ENCODE peak calls at places on chromosome 20, in six cellular contexts. Q is esophagus squamous epithelium, E is spleen, L is MM.1S, S is mucosa of descending colon, V is psoas muscle. M is an unnamed sample.

GRCh38 chr20:16129411-16129810 is 443.8 kb downstream of the KIF16B start:
- DNase-seq in Q (no peak), E (no peak), L (no peak), S (no peak), V (no peak), M (no peak)

GRCh38 chr20:2237059-2237458 is 58.7 kb upstream of the TGM3 start:
- DNase-seq in Q (no peak), E (peak; percentile 80), L (no peak), S (peak; percentile 64), V (peak; percentile 67), M (no peak)

GRCh38 chr20:52242237-52243230 is 51.0 kb upstream of the ZFP64 start:
- DNase-seq in Q (no peak), E (no peak), L (peak; percentile 63), S (no peak), V (no peak), M (no peak)

GRCh38 chr20:62889871-62890270 is 28.2 kb upstream of the TCFL5 start:
- DNase-seq in Q (no peak), E (no peak), L (no peak), S (no peak), V (no peak), M (no peak)

GRCh38 chr20:57383447-57384347 is 7.5 kb upstream of the RBM38 start:
- DNase-seq in Q (no peak), E (peak; percentile 46), L (peak; percentile 67), S (peak; percentile 69), V (no peak), M (no peak)

GRCh38 chr20:49893242-49894072 is 21.9 kb downstream of the SPATA2 start:
- DNase-seq in Q (no peak), E (peak; percentile 42), L (no peak), S (no peak), V (no peak), M (no peak)

GRCh38 chr20:50085481-50086365 is 27.2 kb downstream of the UBE2V1 start:
- DNase-seq in Q (no peak), E (no peak), L (peak; percentile 45), S (no peak), V (no peak), M (peak; percentile 72)

GRCh38 chr20:31967830-31968249 is at the start of gene XKR7:
- DNase-seq in Q (no peak), E (peak; percentile 77), L (no peak), S (no peak), V (no peak), M (peak; percentile 64)

GRCh38 chr20:55567826-55568225 is 437.5 kb downstream of the CBLN4 start:
- DNase-seq in Q (no peak), E (no peak), L (no peak), S (no peak), V (no peak), M (no peak)

GRCh38 chr20:878511-879307 is 37.4 kb downstream of the ANGPT4 start:
- DNase-seq in Q (no peak), E (peak; percentile 18), L (peak; percentile 34), S (no peak), V (no peak), M (no peak)

GRCh38 chr20:1184638-1185315 is at the start of gene TMEM74B:
- DNase-seq in Q (no peak), E (no peak), L (no peak), S (no peak), V (no peak), M (no peak)

GRCh38 chr20:31674895-31675827 is 37.4 kb downstream of the COX4I2 start:
- DNase-seq in Q (no peak), E (peak; percentile 91), L (peak; percentile 60), S (peak; percentile 50), V (peak; percentile 67), M (peak; percentile 55)

GRCh38 chr20:53865905-53866786 is 204.2 kb downstream of the BCAS1 start:
- DNase-seq in Q (no peak), E (no peak), L (no peak), S (peak; percentile 61), V (no peak), M (peak; percentile 59)

DNA sequence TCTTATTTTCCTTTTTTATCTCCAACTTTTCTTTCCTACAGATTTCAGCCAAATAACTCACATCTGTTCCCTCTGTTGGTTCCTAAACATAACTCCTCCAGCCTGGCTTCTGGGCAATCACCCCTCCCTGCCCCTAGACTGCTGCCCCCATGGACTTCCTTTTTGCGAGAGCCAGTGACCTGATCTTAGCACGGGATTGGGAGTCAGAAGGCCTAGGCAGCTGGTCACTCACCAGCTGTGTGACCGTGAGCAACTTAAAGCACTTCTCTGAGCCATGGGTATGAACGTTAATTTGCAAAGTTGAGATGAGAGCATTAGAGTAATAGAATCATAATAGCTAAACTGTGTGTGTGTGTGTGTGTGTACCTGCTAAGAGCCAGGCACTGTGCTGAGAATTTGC is 4.5 kb upstream of the MMP9 start:
- DNase-seq in Q (no peak), E (no peak), L (no peak), S (no peak), V (peak; percentile 17), M (no peak)
- H3K4me1 ChIP-seq in Q (no peaks in the 10 kb centered on the region), E (peaks cover 66% of the 10 kb centered on the region), L (peaks cover 10% of the 10 kb centered on the region), S (no peaks in the 10 kb centered on the region), V (no peaks in the 10 kb centered on the region), M (no peaks in the 10 kb centered on the region)

GRCh38 chr20:61599061-61599930 is 347.2 kb downstream of the CDH4 start:
- DNase-seq in Q (no peak), E (no peak), L (no peak), S (no peak), V (no peak), M (no peak)
- TF ChIP-seq CTCF in Q (no peak), E (no peak), L (peak; percentile 16), S (no peak), V (no peak), M (no peak)

DNA sequence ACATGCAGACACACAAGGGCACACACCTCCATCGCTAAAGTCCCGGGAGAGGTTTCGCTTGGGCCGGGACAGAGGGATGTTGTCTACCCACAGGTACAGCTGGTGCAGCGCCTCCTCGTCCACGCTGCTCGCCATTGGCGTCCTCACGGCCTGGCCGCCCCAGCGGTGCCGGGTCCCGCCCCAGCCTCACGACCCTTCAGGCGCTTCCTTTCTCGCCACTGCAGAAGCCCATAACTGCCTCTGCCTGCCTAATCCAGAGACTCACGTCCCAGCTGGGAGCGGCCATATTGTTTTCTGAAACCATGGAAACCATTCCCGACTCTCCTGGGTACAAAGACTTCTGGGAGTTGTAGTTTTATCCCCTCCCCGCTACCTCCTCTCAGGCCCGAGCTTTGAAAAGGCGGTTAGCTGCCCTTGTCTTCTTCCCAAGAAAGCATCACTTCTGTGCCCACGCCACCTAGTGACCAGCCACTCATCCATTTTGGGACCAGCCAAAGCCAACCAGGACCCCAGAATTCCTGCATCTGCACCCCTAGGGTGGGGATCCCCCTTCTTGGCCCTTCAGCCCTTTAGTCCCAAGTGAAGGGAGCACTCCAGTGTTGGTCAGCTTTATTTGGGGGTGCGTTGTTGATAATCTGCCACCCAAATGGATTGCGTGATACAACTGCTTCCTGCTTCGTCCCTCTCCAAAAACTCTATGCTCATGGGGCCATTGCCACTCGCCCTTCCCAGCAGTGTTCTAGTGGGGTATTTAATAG is at the start of gene SPEF1:
- DNase-seq in Q (no peak), E (peak; percentile 85), L (peak; percentile 85), S (peak; percentile 71), V (peak; percentile 69), M (peak; percentile 90)
- H3K4me3 ChIP-seq in Q (peak within 1 kb of the TSS; percentile 17), E (no peak within 1 kb of the TSS), L (peak within 1 kb of the TSS; percentile 62), S (no peak within 1 kb of the TSS), V (peak within 1 kb of the TSS; percentile 67), M (peak within 1 kb of the TSS; percentile 58)

DNA sequence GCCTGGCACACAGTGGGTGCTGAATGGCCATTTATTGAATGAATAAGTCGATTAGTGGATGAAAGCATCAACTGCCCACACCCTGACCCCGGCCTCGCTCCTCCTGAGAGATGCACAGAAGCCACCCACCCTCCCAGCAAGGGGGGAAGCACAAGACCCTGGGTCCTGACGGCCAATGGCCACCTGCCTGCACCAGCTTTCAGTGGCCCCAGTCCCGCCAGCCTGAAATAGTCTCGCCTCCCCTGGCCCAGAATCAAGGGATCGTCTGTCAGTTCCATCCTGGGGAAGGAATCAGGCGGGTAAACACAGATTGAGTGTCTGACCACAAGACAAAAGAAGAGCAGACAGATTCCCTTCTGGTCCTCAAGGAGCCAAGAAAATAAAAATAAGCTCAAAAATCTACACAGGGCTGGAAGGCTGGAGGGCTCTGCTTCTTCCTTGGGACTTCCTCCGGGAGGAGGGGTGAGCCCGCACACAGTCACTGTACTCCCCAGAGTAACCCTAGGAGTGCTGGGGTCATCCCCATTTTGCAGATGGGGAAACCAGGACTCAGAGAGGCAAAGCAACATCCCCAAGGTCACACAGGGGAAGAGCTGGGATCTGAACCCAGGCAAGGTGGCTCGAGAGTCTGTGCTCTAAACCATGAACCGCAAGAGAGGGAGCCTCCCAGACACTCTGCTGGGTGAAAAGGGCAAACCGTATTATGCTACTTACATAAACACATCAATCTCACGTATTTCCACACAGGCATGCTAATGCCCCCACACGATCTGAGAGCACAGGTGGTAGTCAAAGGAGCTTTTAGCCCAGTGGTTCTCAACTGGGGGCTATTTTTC is 7.8 kb downstream of the PREX1 start:
- DNase-seq in Q (no peak), E (peak; percentile 79), L (no peak), S (no peak), V (no peak), M (no peak)
- H3K4me1 ChIP-seq in Q (no peaks in the 10 kb centered on the region), E (peaks cover 99% of the 10 kb centered on the region), L (peaks cover 13% of the 10 kb centered on the region), S (no peaks in the 10 kb centered on the region), V (no peaks in the 10 kb centered on the region), M (no peaks in the 10 kb centered on the region)

GRCh38 chr20:58646703-58647102 is 4.4 kb upstream of the STX16 start:
- DNase-seq in Q (no peak), E (no peak), L (no peak), S (no peak), V (no peak), M (no peak)

GRCh38 chr20:58645277-58645968 is 5.7 kb upstream of the STX16 start:
- DNase-seq in Q (no peak), E (no peak), L (no peak), S (no peak), V (no peak), M (no peak)

GRCh38 chr20:58647814-58648501 is 3.1 kb upstream of the STX16 start:
- DNase-seq in Q (no peak), E (no peak), L (no peak), S (no peak), V (no peak), M (no peak)

GRCh38 chr20:58649288-58650180 is 1.5 kb upstream of the STX16 start:
- DNase-seq in Q (no peak), E (peak; percentile 89), L (no peak), S (peak; percentile 66), V (no peak), M (no peak)

GRCh38 chr20:58647162-58647813 is 3.8 kb upstream of the STX16 start:
- DNase-seq in Q (no peak), E (no peak), L (peak; percentile 44), S (no peak), V (no peak), M (no peak)
- TF ChIP-seq CTCF in Q (no peak), E (no peak), L (peak; percentile 37), S (no peak), V (no peak), M (no peak)

GRCh38 chr20:59135093-59135492 is 28.5 kb upstream of the ZNF831 start:
- DNase-seq in Q (no peak), E (no peak), L (no peak), S (no peak), V (no peak), M (no peak)
- H3K4me3 ChIP-seq in Q (no peak overlapping the region), E (no peak overlapping the region), L (no peak overlapping the region), S (no peak overlapping the region), V (no peak overlapping the region), M (no peak overlapping the region)

DNA sequence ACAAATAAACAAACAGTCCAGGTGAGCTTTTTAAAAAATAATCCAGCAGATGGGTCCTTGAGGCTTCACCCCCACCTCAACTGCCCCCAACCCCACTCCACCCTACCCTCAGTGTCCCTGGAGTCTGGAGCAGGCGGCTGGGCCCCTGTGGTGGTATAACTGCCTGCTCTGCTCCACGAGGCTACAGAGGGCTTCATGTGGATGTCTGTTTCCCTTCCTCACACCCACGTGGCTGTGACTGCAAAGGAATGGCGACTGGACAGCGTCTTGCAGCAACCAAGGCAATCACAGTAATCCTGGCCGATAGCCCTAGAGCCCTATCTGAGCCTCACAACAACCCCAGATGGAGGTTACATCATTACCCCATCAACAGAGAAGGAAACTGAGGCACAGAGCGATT is 76.5 kb downstream of the SLC2A10 start:
- DNase-seq in Q (no peak), E (no peak), L (no peak), S (no peak), V (no peak), M (no peak)
- H3K4me1 ChIP-seq in Q (no peaks in the 10 kb centered on the region), E (no peaks in the 10 kb centered on the region), L (no peaks in the 10 kb centered on the region), S (no peaks in the 10 kb centered on the region), V (no peaks in the 10 kb centered on the region), M (no peaks in the 10 kb centered on the region)